ENCODE peak calls at places on chromosomes 12 and 14, in seven cellular contexts. A is adrenal gland, C is ovary, F is uterus, V is spleen, I is sigmoid colon, W is tibial nerve. D is an unnamed sample. For H3K4me1, the result is how much of the 10 kb centered on the place peaks cover.

GRCh38 chr12:28709996-28710685 is 438.9 kb upstream of the FAR2 start:
- DNase-seq in I (no peak), W (no peak), A (no peak), F (no peak), C (no peak), V (no peak), D (no peak)

GRCh38 chr14:28412076-28412475 is 354.5 kb upstream of the FOXG1 start:
- DNase-seq in A (no peak), C (no peak), F (no peak), W (no peak), V (no peak), I (no peak), D (no peak)

GRCh38 chr12:64392221-64392620 is 1.7 kb upstream of the C12orf56 start:
- DNase-seq in I (no peak), A (peak), W (peak), C (no peak), F (no peak), V (no peak), D (no peak)

GRCh38 chr12:76240281-76240680 is 107.9 kb downstream of the BBS10 start:
- DNase-seq in A (no peak), C (no peak), I (no peak), V (no peak), W (no peak), F (no peak), D (no peak)

GRCh38 chr12:113840401-113841042 is 125.6 kb downstream of the RBM19 start:
- DNase-seq in A (no peak), I (no peak), W (no peak), F (no peak), C (no peak), V (no peak), D (no peak)

GRCh38 chr12:10563002-10563401 is 50.4 kb downstream of the MAGOHB start:
- DNase-seq in V (no peak), F (no peak), C (no peak), W (no peak), I (no peak), A (no peak), D (no peak)

GRCh38 chr12:49482095-49483051 is 56.5 kb upstream of the KCNH3 start:
- DNase-seq in V (no peak), C (no peak), W (no peak), A (no peak), F (no peak), I (no peak), D (peak)

GRCh38 chr12:116431677-116432300 is 127.4 kb upstream of the MAP1LC3B2 start:
- DNase-seq in V (no peak), C (no peak), F (no peak), A (no peak), I (no peak), W (no peak), D (no peak)

GRCh38 chr14:50666772-50667490 is 1.2 kb downstream of the SAV1 start:
- DNase-seq in V (no peak), I (peak), F (peak), A (peak), W (peak), C (peak), D (peak)

GRCh38 chr12:127170271-127171180 is 1096.4 kb upstream of the TMEM132C start:
- DNase-seq in I (no peak), V (no peak), W (peak), F (no peak), C (no peak), A (no peak), D (no peak)

GRCh38 chr14:106318700-106319099 is 792.3 kb downstream of the TMEM121 start:
- DNase-seq in F (no peak), C (no peak), W (no peak), V (no peak), I (no peak), A (peak), D (no peak)

GRCh38 chr12:49671051-49671765 is 36.0 kb downstream of the FMNL3 start:
- DNase-seq in W (peak), A (peak), I (peak), C (peak), V (peak), F (no peak), D (peak)

GRCh38 chr12:109232731-109233130 is 76.4 kb downstream of the FOXN4 start:
- DNase-seq in C (no peak), W (no peak), A (no peak), I (no peak), V (no peak), F (no peak), D (no peak)

GRCh38 chr14:74563233-74563585 is 48.8 kb downstream of the LTBP2 start:
- DNase-seq in I (no peak), V (no peak), W (no peak), F (no peak), A (no peak), C (no peak), D (peak)

GRCh38 chr14:26448181-26448855 is 149.5 kb downstream of the NOVA1 start:
- DNase-seq in C (no peak), I (no peak), V (peak), F (no peak), W (no peak), A (no peak), D (no peak)

GRCh38 chr12:105921872-105922669 is 216.7 kb downstream of the NUAK1 start:
- DNase-seq in I (no peak), W (no peak), C (no peak), A (no peak), V (no peak), F (no peak), D (no peak)

DNA sequence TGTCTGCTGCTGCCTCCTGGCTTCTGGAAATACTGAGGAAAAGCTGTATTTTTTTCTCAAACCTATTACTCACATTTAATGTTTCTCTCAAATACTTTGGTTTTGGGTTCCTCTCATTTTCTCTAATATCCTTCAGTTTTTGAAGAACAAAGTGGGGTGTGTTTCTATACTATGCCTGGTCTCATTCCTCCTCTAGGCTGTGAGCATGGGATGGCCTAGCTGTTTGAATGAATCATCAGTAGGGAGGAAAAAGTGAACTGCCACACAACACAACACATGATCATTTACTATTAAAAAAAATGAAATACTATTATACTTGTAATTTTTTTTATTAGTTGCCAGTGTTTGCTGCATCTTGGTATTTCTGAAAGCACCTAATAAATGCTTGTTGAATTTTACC is 11.3 kb upstream of the SMCO3 start:
- DNase-seq in A (no peak), C (no peak), I (no peak), V (no peak), F (no peak), W (no peak), D (no peak)
- TF ChIP-seq CTCF in A (no peak), C (no peak), I (no peak), V (no peak), F (no peak), W (no peak), D (no peak)

DNA sequence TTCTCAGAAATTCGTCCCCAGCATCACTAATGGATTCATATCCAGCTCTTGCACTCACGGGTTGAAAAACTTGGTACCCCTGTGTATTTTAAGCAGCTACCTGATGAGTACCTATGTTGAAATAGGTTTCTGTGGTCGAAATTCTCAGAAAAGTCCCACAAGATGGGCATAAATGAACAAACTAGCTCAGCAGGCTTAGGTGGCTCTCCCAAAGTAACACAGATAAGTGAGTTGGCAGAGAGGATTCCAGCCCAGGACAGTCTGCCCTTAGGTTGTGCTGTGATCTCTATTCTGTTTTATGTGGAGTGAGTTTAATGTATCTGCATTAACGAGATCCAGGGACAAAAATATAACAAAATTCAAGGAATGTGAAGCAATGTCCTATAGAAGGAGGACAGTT is 92.3 kb downstream of the RGS6 start:
- DNase-seq in A (no peak), I (no peak), F (no peak), W (no peak), V (no peak), C (no peak), D (no peak)
- H3K4me1 ChIP-seq in A (under half), I (under half), F (under half), W (under half), V (under half), C (under half), D (under half)

GRCh38 chr14:32762886-32763285 is 175.8 kb upstream of the NPAS3 start:
- DNase-seq in I (no peak), A (no peak), F (no peak), W (no peak), C (no peak), V (no peak), D (no peak)

GRCh38 chr14:32764131-32764530 is 174.5 kb upstream of the NPAS3 start:
- DNase-seq in I (no peak), V (no peak), W (no peak), C (no peak), A (no peak), F (no peak), D (no peak)

GRCh38 chr14:32761381-32761968 is 177.2 kb upstream of the NPAS3 start:
- DNase-seq in A (no peak), F (no peak), V (no peak), W (no peak), C (no peak), I (no peak), D (no peak)

GRCh38 chr14:32763673-32764072 is 175.0 kb upstream of the NPAS3 start:
- DNase-seq in A (no peak), C (no peak), V (no peak), F (no peak), I (no peak), W (no peak), D (no peak)
- TF ChIP-seq POLR2A in A (no peak), C (no peak), V (no peak), F (no peak), I (no peak), W (no peak), D (no peak)

GRCh38 chr12:1488908-1489381 is 105.4 kb downstream of the FBXL14 start:
- DNase-seq in F (no peak), I (no peak), W (no peak), A (no peak), V (no peak), C (no peak), D (no peak)
- TF ChIP-seq CTCF in F (no peak), I (no peak), W (no peak), A (no peak), V (no peak), C (no peak), D (no peak)

DNA sequence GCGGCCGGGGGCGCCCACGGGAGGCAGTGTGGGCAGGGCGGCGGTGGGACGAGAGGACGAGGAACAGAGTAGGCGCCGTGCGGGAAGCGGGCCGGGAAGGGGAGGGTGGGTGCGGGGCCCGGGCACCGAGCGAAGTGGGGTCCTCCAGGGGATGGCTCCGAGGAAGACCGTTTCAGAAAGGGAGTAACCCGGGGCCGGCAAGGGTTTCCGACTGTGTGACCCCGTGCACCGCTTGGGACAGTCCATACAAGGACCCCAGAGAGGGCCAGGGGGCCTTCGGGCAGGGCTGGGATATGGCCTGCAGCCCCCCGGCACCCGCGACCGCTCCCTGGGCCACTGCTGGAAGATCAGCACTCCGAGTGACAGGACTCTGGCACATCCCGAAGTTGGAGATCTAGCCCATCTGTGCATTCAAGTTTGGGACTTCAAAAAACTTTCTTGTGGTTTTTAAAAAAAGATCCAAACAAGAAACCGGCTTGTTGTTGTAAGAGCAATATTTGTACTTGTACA is 448 bp downstream of the TSPAN9 start:
- DNase-seq in F (peak), C (peak), V (no peak), I (peak), W (no peak), A (peak), D (peak)
- H3K4me1 ChIP-seq in F (under half), C (under half), V (half or more), I (under half), W (under half), A (under half), D (under half)

DNA sequence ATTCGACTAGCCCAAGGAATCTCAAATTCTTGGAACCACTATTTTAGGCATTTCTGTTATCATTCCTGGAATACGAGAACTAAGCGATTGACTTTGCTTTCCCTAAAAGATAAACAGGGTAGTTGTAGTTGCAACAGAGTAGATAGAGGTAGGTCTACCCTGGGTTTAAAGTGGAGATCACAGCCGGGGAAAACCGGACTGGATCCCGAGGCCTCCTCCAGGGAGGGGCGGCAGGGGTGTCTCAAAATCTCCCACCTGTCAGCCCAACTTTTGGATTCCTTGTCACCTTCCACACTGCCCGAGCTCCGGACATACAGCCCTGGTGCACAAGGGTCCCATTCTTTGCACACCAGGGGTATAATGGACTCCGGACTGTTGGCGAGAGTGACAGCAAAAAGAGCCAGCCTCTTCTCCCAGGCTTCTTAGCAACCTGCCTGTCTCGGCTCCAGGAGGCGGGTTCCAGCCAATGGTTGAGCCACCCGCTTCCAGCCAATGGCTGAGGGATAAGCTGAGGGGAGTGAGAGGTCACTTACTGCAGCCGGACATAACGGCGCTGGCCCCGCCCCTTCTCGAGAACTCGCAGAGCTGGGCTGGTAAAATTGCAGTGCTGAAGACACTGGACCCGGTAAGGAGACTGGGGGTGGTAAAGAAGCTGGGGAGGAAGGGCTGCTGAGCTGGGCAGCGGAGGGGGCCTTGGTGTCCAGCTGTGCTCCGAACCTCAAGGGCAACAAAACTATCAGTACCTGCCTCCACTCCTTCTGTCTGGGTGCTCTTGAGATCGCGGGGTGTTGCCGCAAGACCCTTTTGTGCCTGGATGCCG is at the start of gene SUOX:
- DNase-seq in A (peak), W (peak), I (peak), V (peak), C (peak), F (peak), D (peak)
- TF ChIP-seq POLR2A in A (peak), W (peak), I (peak), V (no peak), C (peak), F (peak), D (peak)

DNA sequence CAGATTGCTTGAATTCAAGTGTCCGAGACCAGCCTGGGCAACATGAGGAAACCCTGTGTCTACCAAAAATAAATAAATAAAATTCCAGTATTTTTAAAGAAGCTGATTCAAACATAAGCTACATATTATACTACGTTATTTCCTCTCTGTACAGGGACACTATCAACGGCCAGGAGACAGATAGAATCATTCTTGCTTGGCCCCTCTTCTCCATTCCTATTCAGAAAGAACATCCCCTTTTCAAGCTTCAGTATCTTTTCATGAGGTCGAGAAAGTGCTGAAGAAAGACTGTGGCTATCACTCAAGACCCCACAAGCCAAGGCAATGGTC is 314 bp upstream of the DHRS7 start:
- DNase-seq in W (no peak), A (no peak), I (no peak), V (no peak), C (no peak), F (no peak), D (no peak)
- TF ChIP-seq CTCF in W (no peak), A (peak), I (peak), V (no peak), C (no peak), F (no peak), D (no peak)

DNA sequence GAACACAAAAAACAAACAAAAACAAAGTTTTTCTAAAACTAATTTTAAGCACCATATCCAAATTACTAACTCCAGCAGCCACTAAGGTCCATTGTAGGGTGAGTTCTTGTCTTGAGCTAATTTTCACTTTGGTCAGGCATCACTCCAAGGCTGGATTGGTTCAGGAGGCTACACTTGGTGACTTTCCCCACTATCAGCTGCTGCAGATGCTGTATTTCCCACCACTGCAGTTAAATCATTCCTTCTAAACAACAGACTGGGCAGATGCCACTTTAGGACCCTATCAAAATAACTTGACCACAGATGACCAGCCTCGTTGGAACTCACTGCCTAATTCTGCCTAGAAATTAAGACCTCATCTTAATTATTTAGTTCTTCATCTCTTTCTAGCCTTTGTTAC is 140.5 kb downstream of the SLC16A7 start:
- DNase-seq in A (no peak), W (no peak), C (no peak), V (no peak), F (no peak), I (no peak), D (no peak)
- H3K4me1 ChIP-seq in A (under half), W (under half), C (under half), V (under half), F (under half), I (under half), D (under half)

DNA sequence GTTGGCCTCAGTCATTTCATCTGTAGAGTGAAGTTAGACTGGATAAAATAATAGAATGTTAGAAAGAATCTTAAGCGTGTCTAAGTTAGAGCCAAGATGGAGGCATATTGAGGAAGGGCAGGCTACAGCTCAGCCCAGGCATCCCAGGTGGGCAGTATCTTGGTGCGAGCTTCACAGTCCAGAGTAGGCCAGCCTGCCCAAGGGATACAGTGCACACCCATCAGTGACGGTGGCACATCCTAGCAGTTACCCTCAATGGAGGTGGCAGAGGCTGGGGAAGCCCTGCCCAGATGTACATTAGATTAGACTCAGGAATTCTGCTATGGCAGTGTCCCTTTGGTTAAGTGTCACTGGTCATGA is 21.5 kb downstream of the TULP3 start:
- DNase-seq in A (no peak), W (no peak), C (no peak), F (no peak), V (no peak), I (peak), D (no peak)
- TF ChIP-seq POLR2A in A (no peak), W (no peak), C (no peak), F (no peak), V (no peak), I (no peak), D (no peak)